ENCODE peak calls at places on chromosomes 5 and 9, in four cellular contexts. One of them, this sample, is unnamed.

GRCh38 chr9:79565245-79565644 is 6.5 kb upstream of the TLE4 start:
- DNase-seq in suprapubic skin: no peak
- DNase-seq in transverse colon: peak
- DNase-seq in upper lobe of left lung: no peak
- DNase-seq in this sample: no peak

GRCh38 chr5:143037071-143037470 is 266.9 kb downstream of the ARHGAP26 start:
- DNase-seq in suprapubic skin: no peak
- DNase-seq in transverse colon: no peak
- DNase-seq in upper lobe of left lung: no peak
- DNase-seq in this sample: no peak

GRCh38 chr9:86975571-86975970 is 28.3 kb upstream of the GAS1 start:
- DNase-seq in suprapubic skin: no peak
- DNase-seq in transverse colon: no peak
- DNase-seq in upper lobe of left lung: no peak
- DNase-seq in this sample: no peak

GRCh38 chr9:124251605-124252366 is 6.0 kb upstream of the NEK6 start:
- DNase-seq in suprapubic skin: peak
- DNase-seq in transverse colon: no peak
- DNase-seq in upper lobe of left lung: no peak
- DNase-seq in this sample: no peak

GRCh38 chr5:80919678-80920196 is 40.4 kb upstream of the RASGRF2 start:
- DNase-seq in suprapubic skin: no peak
- DNase-seq in transverse colon: no peak
- DNase-seq in upper lobe of left lung: no peak
- DNase-seq in this sample: no peak

GRCh38 chr5:11903614-11904269 is 504 bp downstream of the CTNND2 start:
- DNase-seq in suprapubic skin: no peak
- DNase-seq in transverse colon: no peak
- DNase-seq in upper lobe of left lung: no peak
- DNase-seq in this sample: no peak

GRCh38 chr5:151739395-151739794 is 19.0 kb downstream of the ATOX1 start:
- DNase-seq in suprapubic skin: no peak
- DNase-seq in transverse colon: no peak
- DNase-seq in upper lobe of left lung: no peak
- DNase-seq in this sample: no peak

GRCh38 chr5:109953821-109954220 is 264.1 kb downstream of the MAN2A1 start:
- DNase-seq in suprapubic skin: no peak
- DNase-seq in transverse colon: no peak
- DNase-seq in upper lobe of left lung: no peak
- DNase-seq in this sample: no peak

GRCh38 chr5:171291371-171291770 is 17.7 kb upstream of the TLX3 start:
- DNase-seq in suprapubic skin: no peak
- DNase-seq in transverse colon: no peak
- DNase-seq in upper lobe of left lung: no peak
- DNase-seq in this sample: no peak

GRCh38 chr9:109335929-109336328 is 15.1 kb upstream of the EPB41L4B start:
- DNase-seq in suprapubic skin: no peak
- DNase-seq in transverse colon: no peak
- DNase-seq in upper lobe of left lung: no peak
- DNase-seq in this sample: no peak

GRCh38 chr5:35458824-35459207 is 158.8 kb upstream of the SPEF2 start:
- DNase-seq in suprapubic skin: no peak
- DNase-seq in transverse colon: peak
- DNase-seq in upper lobe of left lung: peak
- DNase-seq in this sample: no peak

GRCh38 chr5:148833122-148833521 is 6.7 kb downstream of the ADRB2 start:
- DNase-seq in suprapubic skin: no peak
- DNase-seq in transverse colon: no peak
- DNase-seq in upper lobe of left lung: no peak
- DNase-seq in this sample: no peak

GRCh38 chr9:68507098-68507795 is 33.4 kb downstream of the TMEM252 start:
- DNase-seq in suprapubic skin: no peak
- DNase-seq in transverse colon: no peak
- DNase-seq in upper lobe of left lung: no peak
- DNase-seq in this sample: no peak

GRCh38 chr5:63962345-63962744 is at the start of gene HTR1A:
- DNase-seq in suprapubic skin: no peak
- DNase-seq in transverse colon: no peak
- DNase-seq in upper lobe of left lung: no peak
- DNase-seq in this sample: no peak

GRCh38 chr5:53151713-53152458 is 42.3 kb upstream of the MOCS2 start:
- DNase-seq in suprapubic skin: no peak
- DNase-seq in transverse colon: peak
- DNase-seq in upper lobe of left lung: peak
- DNase-seq in this sample: no peak

GRCh38 chr9:78782858-78783257 is 485.9 kb downstream of the PSAT1 start:
- DNase-seq in suprapubic skin: no peak
- DNase-seq in transverse colon: no peak
- DNase-seq in upper lobe of left lung: no peak
- DNase-seq in this sample: no peak

GRCh38 chr5:8826491-8826890 is 719.4 kb downstream of the SEMA5A start:
- DNase-seq in suprapubic skin: no peak
- DNase-seq in transverse colon: no peak
- DNase-seq in upper lobe of left lung: no peak
- DNase-seq in this sample: no peak

GRCh38 chr5:109156885-109157284 is 252.9 kb downstream of the PJA2 start:
- DNase-seq in suprapubic skin: no peak
- DNase-seq in transverse colon: no peak
- DNase-seq in upper lobe of left lung: no peak
- DNase-seq in this sample: no peak

GRCh38 chr5:55234171-55234700 is 828 bp upstream of the CCNO start:
- DNase-seq in suprapubic skin: no peak
- DNase-seq in transverse colon: peak
- DNase-seq in upper lobe of left lung: no peak
- DNase-seq in this sample: no peak

GRCh38 chr5:88480245-88480644 is 211.6 kb upstream of the TMEM161B start:
- DNase-seq in suprapubic skin: no peak
- DNase-seq in transverse colon: no peak
- DNase-seq in upper lobe of left lung: no peak
- DNase-seq in this sample: no peak

GRCh38 chr9:38432922-38433510 is 8.8 kb upstream of the IGFBPL1 start:
- DNase-seq in suprapubic skin: no peak
- DNase-seq in transverse colon: no peak
- DNase-seq in upper lobe of left lung: no peak
- DNase-seq in this sample: no peak

GRCh38 chr5:41925555-41925946 is 470 bp downstream of the FBXO4 start:
- DNase-seq in suprapubic skin: peak
- DNase-seq in transverse colon: no peak
- DNase-seq in upper lobe of left lung: peak
- DNase-seq in this sample: no peak

GRCh38 chr5:158951951-158952545 is 147.7 kb downstream of the EBF1 start:
- DNase-seq in suprapubic skin: no peak
- DNase-seq in transverse colon: no peak
- DNase-seq in upper lobe of left lung: no peak
- DNase-seq in this sample: no peak

GRCh38 chr5:114362197-114362976 is 517 bp downstream of the KCNN2 start:
- DNase-seq in suprapubic skin: no peak
- DNase-seq in transverse colon: no peak
- DNase-seq in upper lobe of left lung: no peak
- DNase-seq in this sample: peak

GRCh38 chr9:69370430-69370829 is 45.4 kb downstream of the ENTREP1 start:
- DNase-seq in suprapubic skin: no peak
- DNase-seq in transverse colon: no peak
- DNase-seq in upper lobe of left lung: no peak
- DNase-seq in this sample: no peak

GRCh38 chr9:37406603-37407401 is 15.7 kb upstream of the GRHPR start:
- DNase-seq in suprapubic skin: no peak
- DNase-seq in transverse colon: no peak
- DNase-seq in upper lobe of left lung: no peak
- DNase-seq in this sample: no peak

GRCh38 chr5:172383231-172383802 is 71.0 kb downstream of the SH3PXD2B start:
- DNase-seq in suprapubic skin: no peak
- DNase-seq in transverse colon: peak
- DNase-seq in upper lobe of left lung: no peak
- DNase-seq in this sample: no peak

GRCh38 chr5:32092938-32093812 is 80.9 kb downstream of the GOLPH3 start:
- DNase-seq in suprapubic skin: no peak
- DNase-seq in transverse colon: peak
- DNase-seq in upper lobe of left lung: peak
- DNase-seq in this sample: peak

GRCh38 chr5:139795074-139796001 is at the start of gene PSD2:
- DNase-seq in suprapubic skin: no peak
- DNase-seq in transverse colon: no peak
- DNase-seq in upper lobe of left lung: no peak
- DNase-seq in this sample: peak

GRCh38 chr5:102532126-102532525 is 33.3 kb upstream of the SLCO6A1 start:
- DNase-seq in suprapubic skin: no peak
- DNase-seq in transverse colon: no peak
- DNase-seq in upper lobe of left lung: no peak
- DNase-seq in this sample: no peak

GRCh38 chr9:132585954-132586829 is 3.8 kb downstream of the BARHL1 start:
- DNase-seq in suprapubic skin: no peak
- DNase-seq in transverse colon: no peak
- DNase-seq in upper lobe of left lung: no peak
- DNase-seq in this sample: no peak

GRCh38 chr5:103560826-103561225 is 1.8 kb downstream of the NUDT12 start:
- DNase-seq in suprapubic skin: no peak
- DNase-seq in transverse colon: no peak
- DNase-seq in upper lobe of left lung: no peak
- DNase-seq in this sample: no peak

GRCh38 chr5:103565711-103566110 is 3.1 kb upstream of the NUDT12 start:
- DNase-seq in suprapubic skin: no peak
- DNase-seq in transverse colon: no peak
- DNase-seq in upper lobe of left lung: no peak
- DNase-seq in this sample: no peak

GRCh38 chr5:103561670-103562069 is 919 bp downstream of the NUDT12 start:
- DNase-seq in suprapubic skin: no peak
- DNase-seq in transverse colon: no peak
- DNase-seq in upper lobe of left lung: no peak
- DNase-seq in this sample: no peak

GRCh38 chr5:103562084-103562452 is 521 bp downstream of the NUDT12 start:
- DNase-seq in suprapubic skin: no peak
- DNase-seq in transverse colon: peak
- DNase-seq in upper lobe of left lung: peak
- DNase-seq in this sample: no peak

GRCh38 chr5:103562453-103563157 is at the start of gene NUDT12:
- DNase-seq in suprapubic skin: peak
- DNase-seq in transverse colon: peak
- DNase-seq in upper lobe of left lung: peak
- DNase-seq in this sample: peak
- TF ChIP-seq POLR2A in suprapubic skin: peak
- TF ChIP-seq POLR2A in transverse colon: peak
- TF ChIP-seq POLR2A in upper lobe of left lung: no peak
- TF ChIP-seq POLR2A in this sample: no peak

GRCh38 chr5:178450121-178450631 is 140.0 kb downstream of the COL23A1 start:
- DNase-seq in suprapubic skin: no peak
- DNase-seq in transverse colon: no peak
- DNase-seq in upper lobe of left lung: peak
- DNase-seq in this sample: no peak
- TF ChIP-seq POLR2AphosphoS5 in suprapubic skin: no peak
- TF ChIP-seq POLR2AphosphoS5 in transverse colon: no peak
- TF ChIP-seq POLR2AphosphoS5 in upper lobe of left lung: no peak
- TF ChIP-seq POLR2AphosphoS5 in this sample: no peak

DNA sequence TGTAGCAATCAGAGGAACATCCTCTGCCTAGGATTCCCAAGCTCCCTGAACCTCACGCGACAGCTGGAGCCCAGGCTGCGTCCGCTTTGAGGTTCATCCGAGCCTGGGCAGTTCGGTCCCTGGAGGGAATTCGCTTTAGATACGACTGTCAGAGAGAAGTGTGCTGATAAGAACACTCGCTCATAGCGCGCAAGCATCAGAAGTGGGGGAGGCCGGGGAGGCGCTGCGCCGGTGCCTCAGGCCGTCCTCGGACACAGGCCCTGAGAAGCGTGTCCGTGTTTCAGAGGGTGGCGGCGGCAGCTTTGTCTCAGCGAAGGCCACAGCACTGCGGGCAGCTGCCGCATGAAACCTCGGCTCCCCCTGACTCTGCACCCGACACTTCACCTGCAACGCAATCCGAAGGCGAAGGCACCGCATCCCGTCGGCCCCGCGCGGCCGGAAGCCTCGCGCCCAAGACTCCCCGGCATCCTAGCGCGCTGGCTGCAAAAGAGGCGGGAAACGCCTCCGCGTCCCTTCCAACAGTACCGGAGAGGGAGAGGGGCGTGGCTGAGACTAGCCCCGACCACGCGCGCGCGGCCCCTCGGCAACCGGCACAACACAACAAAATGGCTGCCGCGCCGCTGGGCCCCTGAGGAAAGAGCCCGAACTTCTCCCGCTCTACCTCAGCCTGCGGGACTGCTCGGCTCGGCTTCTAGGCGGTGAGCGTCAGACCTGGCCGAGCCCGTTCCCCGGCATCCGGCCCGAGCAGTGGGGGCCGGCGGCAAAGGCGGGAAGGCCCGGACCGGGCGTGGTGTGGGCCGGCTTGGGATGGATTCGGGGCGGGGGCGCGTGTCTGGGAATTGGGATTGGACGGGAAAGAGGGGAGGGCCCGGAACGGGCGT is at the start of gene CNTRL:
- DNase-seq in suprapubic skin: peak
- DNase-seq in transverse colon: peak
- DNase-seq in upper lobe of left lung: peak
- DNase-seq in this sample: peak
- TF ChIP-seq POLR2A in suprapubic skin: peak
- TF ChIP-seq POLR2A in transverse colon: peak
- TF ChIP-seq POLR2A in upper lobe of left lung: no peak
- TF ChIP-seq POLR2A in this sample: peak

GRCh38 chr9:128118971-128119665 is 8.4 kb downstream of the PTGES2 start:
- DNase-seq in suprapubic skin: peak
- DNase-seq in transverse colon: peak
- DNase-seq in upper lobe of left lung: no peak
- DNase-seq in this sample: no peak
- TF ChIP-seq POLR2AphosphoS5 in suprapubic skin: no peak
- TF ChIP-seq POLR2AphosphoS5 in transverse colon: no peak
- TF ChIP-seq POLR2AphosphoS5 in upper lobe of left lung: no peak
- TF ChIP-seq POLR2AphosphoS5 in this sample: no peak

GRCh38 chr5:96807099-96807654 is 568 bp downstream of the ERAP1 start:
- DNase-seq in suprapubic skin: peak
- DNase-seq in transverse colon: peak
- DNase-seq in upper lobe of left lung: peak
- DNase-seq in this sample: peak
- TF ChIP-seq POLR2A in suprapubic skin: no peak
- TF ChIP-seq POLR2A in transverse colon: no peak
- TF ChIP-seq POLR2A in upper lobe of left lung: no peak
- TF ChIP-seq POLR2A in this sample: no peak

DNA sequence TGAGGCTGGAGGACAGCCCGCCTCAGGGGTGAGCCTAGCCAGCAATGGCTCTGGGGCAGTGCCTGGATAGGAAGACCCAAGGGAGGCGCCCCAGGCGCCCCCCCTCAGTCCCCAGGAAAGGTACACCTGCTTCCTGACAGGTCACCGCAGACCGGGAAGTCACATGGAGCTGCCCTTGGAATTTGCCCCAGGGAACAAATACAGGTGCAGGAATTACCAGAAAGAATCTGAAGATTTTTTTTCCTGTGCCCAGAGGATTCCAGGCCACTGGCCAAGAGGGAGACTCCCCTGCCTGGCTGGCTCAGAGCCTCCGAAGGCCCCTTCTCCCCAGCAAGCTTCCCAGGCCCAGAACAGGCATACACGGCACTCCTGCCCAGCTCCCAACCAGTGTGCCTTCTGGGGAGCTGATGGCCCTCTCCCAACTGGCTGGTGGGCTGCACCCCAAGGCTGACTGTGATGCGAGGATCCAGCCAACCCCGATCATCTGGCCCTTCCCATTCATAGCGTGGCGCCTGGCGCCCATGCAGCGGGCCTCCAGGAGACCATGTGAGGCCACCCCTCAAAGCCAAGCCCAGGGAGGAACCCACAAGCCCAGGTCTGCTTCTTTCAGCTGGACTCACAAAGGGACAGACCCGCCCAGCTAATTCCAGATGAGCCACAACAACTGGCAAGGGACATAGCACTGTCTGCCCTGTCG is 2.3 kb downstream of the TPRN start:
- DNase-seq in suprapubic skin: no peak
- DNase-seq in transverse colon: peak
- DNase-seq in upper lobe of left lung: peak
- DNase-seq in this sample: no peak
- TF ChIP-seq POLR2AphosphoS5 in suprapubic skin: no peak
- TF ChIP-seq POLR2AphosphoS5 in transverse colon: no peak
- TF ChIP-seq POLR2AphosphoS5 in upper lobe of left lung: peak
- TF ChIP-seq POLR2AphosphoS5 in this sample: no peak

This sample was measured in GM12891.